ENCODE peak calls at places on chromosomes 16 and 17, in nine cellular contexts. N, R, W, V, B, C, G, E and F are unnamed samples.

GRCh38 chr16:24522751-24523150 is 16.6 kb upstream of the RBBP6 start:
- DNase-seq in V (no peak), R (no peak), G (no peak), B (no peak), C (no peak), N (no peak), E (no peak), W (no peak), F (no peak)

GRCh38 chr17:155576-155975 is 18.2 kb downstream of the SCGB1C2 start:
- DNase-seq in E (no peak), V (no peak), C (no peak), R (peak; percentile 35), G (no peak), N (no peak), B (no peak), W (no peak), F (no peak)

GRCh38 chr16:85460252-85460982 is 152.7 kb upstream of the GSE1 start:
- DNase-seq in W (no peak), B (no peak), C (no peak), E (peak; percentile 65), N (no peak), V (no peak), R (no peak), G (peak; percentile 20), F (peak; percentile 35)

GRCh38 chr16:2692251-2692947 is 10.1 kb downstream of the KCTD5 start:
- DNase-seq in B (no peak), E (no peak), G (no peak), R (peak; percentile 79), C (no peak), W (no peak), N (no peak), V (peak; percentile 49), F (no peak)

GRCh38 chr16:86074651-86075487 is 175.9 kb downstream of the IRF8 start:
- DNase-seq in R (no peak), B (peak; percentile 60), W (no peak), E (peak; percentile 88), G (peak; percentile 77), N (no peak), V (no peak), C (no peak), F (no peak)

GRCh38 chr17:48624544-48625501 is 1.3 kb downstream of the HOXB9 start:
- DNase-seq in W (no peak), E (peak; percentile 87), C (peak; percentile 47), R (no peak), N (peak; percentile 40), G (no peak), V (no peak), B (no peak), F (no peak)

GRCh38 chr16:89256651-89257254 is 39.2 kb downstream of the ZNF778 start:
- DNase-seq in G (peak; percentile 22), V (peak; percentile 24), E (peak; percentile 84), B (no peak), C (peak; percentile 40), N (peak; percentile 46), R (peak; percentile 81), W (peak; percentile 47), F (peak; percentile 29)

GRCh38 chr16:3173892-3174617 is 13.9 kb upstream of the OR1F1 start:
- DNase-seq in C (no peak), W (no peak), N (no peak), V (no peak), G (no peak), E (peak; percentile 95), R (no peak), B (no peak), F (no peak)

GRCh38 chr16:58155839-58156238 is 26.7 kb upstream of the CFAP20 start:
- DNase-seq in R (no peak), V (no peak), W (no peak), B (no peak), G (no peak), E (no peak), N (no peak), C (no peak), F (no peak)

GRCh38 chr16:57628008-57628781 is at the start of gene ADGRG1:
- DNase-seq in N (peak; percentile 94), G (peak; percentile 94), C (peak; percentile 87), W (peak; percentile 56), B (no peak), E (peak; percentile 90), R (peak; percentile 83), V (peak; percentile 64), F (peak; percentile 97)

GRCh38 chr16:69324013-69324531 is 6.3 kb downstream of the PDF start:
- DNase-seq in R (peak; percentile 83), B (peak; percentile 80), E (no peak), C (no peak), G (no peak), W (peak; percentile 71), V (peak; percentile 62), N (no peak), F (no peak)

GRCh38 chr17:67682196-67682595 is 35.5 kb upstream of the NOL11 start:
- DNase-seq in C (no peak), G (no peak), W (peak; percentile 59), N (no peak), B (no peak), R (no peak), V (no peak), E (no peak), F (no peak)

GRCh38 chr17:15452746-15453145 is 14.7 kb downstream of the CDRT4 start:
- DNase-seq in G (peak; percentile 65), C (peak; percentile 77), N (no peak), W (no peak), V (no peak), B (no peak), R (no peak), E (no peak), F (no peak)

GRCh38 chr17:83125515-83126274 is 46.3 kb downstream of the METRNL start:
- DNase-seq in B (peak; percentile 78), R (peak; percentile 73), N (no peak), E (peak; percentile 38), C (peak; percentile 80), G (no peak), V (no peak), W (no peak), F (no peak)

GRCh38 chr17:29219378-29220047 is 27.1 kb upstream of the CRYBA1 start:
- DNase-seq in W (peak; percentile 85), E (peak; percentile 97), G (peak; percentile 89), N (peak; percentile 84), V (peak; percentile 66), R (peak; percentile 75), C (peak; percentile 79), B (peak; percentile 79), F (peak; percentile 90)

GRCh38 chr17:68455756-68456528 is 1.4 kb downstream of the WIPI1 start:
- DNase-seq in B (no peak), E (no peak), W (peak; percentile 56), C (peak; percentile 97), G (peak; percentile 94), V (no peak), R (no peak), N (no peak), F (peak; percentile 95)

GRCh38 chr16:21262779-21263639 is 15.1 kb downstream of the CRYM start:
- DNase-seq in W (no peak), N (no peak), R (no peak), C (no peak), G (no peak), B (no peak), V (no peak), E (no peak), F (no peak)

GRCh38 chr17:17420561-17421269 is 56.1 kb upstream of the MED9 start:
- DNase-seq in W (peak; percentile 48), N (peak; percentile 51), V (peak; percentile 85), B (peak; percentile 57), G (peak; percentile 79), E (no peak), C (peak; percentile 92), R (peak; percentile 95), F (peak; percentile 97)

GRCh38 chr16:17475104-17475503 is 4.3 kb upstream of the XYLT1 start:
- DNase-seq in E (no peak), B (no peak), V (no peak), C (no peak), G (no peak), N (no peak), R (no peak), W (no peak), F (no peak)

GRCh38 chr17:1592751-1593629 is 30.4 kb upstream of the PITPNA start:
- DNase-seq in R (no peak), W (no peak), E (no peak), N (no peak), V (no peak), B (no peak), G (no peak), C (no peak), F (no peak)

DNA sequence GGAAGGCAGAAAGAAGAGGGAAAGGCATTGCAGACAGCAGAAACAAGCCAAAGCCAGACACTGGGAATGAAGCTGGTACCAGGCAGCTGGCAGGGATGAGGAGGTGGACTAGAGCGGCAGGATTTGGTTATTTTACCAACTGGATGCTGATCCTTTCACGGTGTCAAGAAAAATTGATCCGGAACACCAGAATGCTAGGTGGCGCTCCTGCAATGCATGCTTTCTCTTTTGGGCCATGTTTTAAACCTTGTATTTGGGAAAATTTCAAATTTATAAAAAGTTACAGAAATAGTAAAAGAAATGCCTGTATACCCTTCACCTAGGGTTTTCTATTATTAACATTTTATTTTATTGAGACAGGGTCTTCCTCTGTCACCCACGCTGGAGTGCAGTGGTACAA is 224.7 kb downstream of the SOX9 start:
- DNase-seq in N (no peak), V (no peak), E (no peak), W (peak; percentile 15), R (no peak), C (no peak), B (no peak), G (no peak), F (no peak)
- TF ChIP-seq CTCF in N (peak; percentile 12), V (no peak), E (no peak), W (no peak), R (no peak), C (no peak), B (no peak), G (no peak), F (no peak)

GRCh38 chr17:76586741-76587487 is 1.3 kb upstream of the ST6GALNAC2 start:
- DNase-seq in E (peak; percentile 79), N (no peak), V (no peak), G (no peak), W (no peak), R (no peak), B (peak; percentile 66), C (no peak), F (no peak)
- H3K4me3 ChIP-seq in E (no peak overlapping the region), N (no peak overlapping the region), V (no peak overlapping the region), G (no peak overlapping the region), W (no peak overlapping the region), R (no peak overlapping the region), B (no peak overlapping the region), C (no peak overlapping the region), F (no peak overlapping the region)

GRCh38 chr17:7435676-7436555 is 681 bp downstream of the TMEM102 start:
- DNase-seq in E (peak; percentile 94), V (peak; percentile 45), N (no peak), R (peak; percentile 70), G (no peak), B (peak; percentile 84), W (peak; percentile 62), C (no peak), F (no peak)
- TF ChIP-seq CTCF in E (peak; percentile 36), V (no peak), N (peak; percentile 23), R (no peak), G (no peak), B (peak; percentile 21), W (no peak), C (no peak), F (no peak)

DNA sequence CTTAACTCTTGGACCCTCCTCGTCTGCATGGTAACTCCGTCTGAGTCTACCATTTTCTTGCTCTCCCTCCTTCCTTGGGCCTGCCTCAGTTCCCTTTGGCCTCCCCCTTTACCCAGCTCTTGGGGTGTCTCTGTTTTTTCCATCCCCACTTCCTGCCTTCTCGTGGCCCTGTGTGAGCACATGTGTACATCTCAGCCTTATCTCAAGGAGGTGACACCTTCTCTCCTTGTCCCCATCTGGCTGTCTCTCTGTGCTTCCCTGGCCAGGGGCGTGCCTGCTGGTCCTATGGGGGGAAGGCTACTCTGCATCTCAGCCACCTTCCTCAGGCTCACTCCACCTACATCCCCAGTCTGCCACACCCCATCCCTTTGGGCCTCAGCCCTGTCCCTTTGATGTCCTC is 6.6 kb downstream of the CTF1 start:
- DNase-seq in N (no peak), E (no peak), W (no peak), C (no peak), R (no peak), V (no peak), B (no peak), G (no peak), F (no peak)
- H3K4me3 ChIP-seq in N (no peak overlapping the region), E (no peak overlapping the region), W (no peak overlapping the region), C (no peak overlapping the region), R (peak overlapping the region; percentile 65), V (peak overlapping the region; percentile 71), B (peak overlapping the region; percentile 56), G (no peak overlapping the region), F (no peak overlapping the region)